ENCODE peak calls at places on chromosome 6, in nine cellular contexts. G is CD4-positive, CD25-positive, alpha-beta regulatory T cell; J is GM23248; F is gastrocnemius medialis; M is adrenal gland; T is body of pancreas; Z is psoas muscle; Q is heart right ventricle; V is PC-3. K is an unnamed sample. For H3K9me3, the result is how much of the 10 kb centered on the place peaks cover.

GRCh38 chr6:33380272-33380981 is 11.2 kb upstream of the KIFC1 start:
- DNase-seq in G (no peak), J (no peak), F (no peak), M (no peak), T (no peak), Z (no peak), Q (no peak), V (no peak), K (no peak)

GRCh38 chr6:154302111-154302752 is 54.4 kb downstream of the IPCEF1 start:
- DNase-seq in G (no peak), J (peak), F (no peak), M (peak), T (no peak), Z (no peak), Q (no peak), V (peak), K (no peak)

GRCh38 chr6:79277109-79277508 is 42.6 kb upstream of the HMGN3 start:
- DNase-seq in G (no peak), J (peak), F (no peak), M (no peak), T (no peak), Z (no peak), Q (no peak), V (peak), K (no peak)

GRCh38 chr6:79964607-79965081 is 17.3 kb upstream of the ELOVL4 start:
- DNase-seq in G (no peak), J (no peak), F (no peak), M (no peak), T (no peak), Z (no peak), Q (no peak), V (no peak), K (peak)

GRCh38 chr6:154319231-154319858 is 37.3 kb downstream of the IPCEF1 start:
- DNase-seq in G (no peak), J (peak), F (no peak), M (no peak), T (no peak), Z (no peak), Q (no peak), V (peak), K (no peak)

GRCh38 chr6:136921521-136921935 is 573 bp upstream of the SLC35D3 start:
- DNase-seq in G (no peak), J (peak), F (no peak), M (no peak), T (peak), Z (peak), Q (peak), V (no peak), K (no peak)

GRCh38 chr6:87636313-87636712 is 46.4 kb downstream of the ORC3 start:
- DNase-seq in G (no peak), J (no peak), F (no peak), M (no peak), T (no peak), Z (no peak), Q (no peak), V (no peak), K (no peak)

GRCh38 chr6:166828397-166829002 is 127.8 kb downstream of the RNASET2 start:
- DNase-seq in G (no peak), J (no peak), F (no peak), M (no peak), T (no peak), Z (no peak), Q (no peak), V (no peak), K (no peak)

GRCh38 chr6:147211831-147212230 is 7.6 kb downstream of the STXBP5 start:
- DNase-seq in G (no peak), J (no peak), F (no peak), M (no peak), T (no peak), Z (no peak), Q (no peak), V (no peak), K (no peak)

GRCh38 chr6:33675968-33676367 is 35.5 kb downstream of the UQCC2 start:
- DNase-seq in G (no peak), J (no peak), F (no peak), M (no peak), T (no peak), Z (no peak), Q (no peak), V (no peak), K (no peak)

GRCh38 chr6:136415351-136416005 is 125.8 kb upstream of the BCLAF1 start:
- DNase-seq in G (no peak), J (peak), F (no peak), M (peak), T (no peak), Z (no peak), Q (no peak), V (no peak), K (no peak)

DNA sequence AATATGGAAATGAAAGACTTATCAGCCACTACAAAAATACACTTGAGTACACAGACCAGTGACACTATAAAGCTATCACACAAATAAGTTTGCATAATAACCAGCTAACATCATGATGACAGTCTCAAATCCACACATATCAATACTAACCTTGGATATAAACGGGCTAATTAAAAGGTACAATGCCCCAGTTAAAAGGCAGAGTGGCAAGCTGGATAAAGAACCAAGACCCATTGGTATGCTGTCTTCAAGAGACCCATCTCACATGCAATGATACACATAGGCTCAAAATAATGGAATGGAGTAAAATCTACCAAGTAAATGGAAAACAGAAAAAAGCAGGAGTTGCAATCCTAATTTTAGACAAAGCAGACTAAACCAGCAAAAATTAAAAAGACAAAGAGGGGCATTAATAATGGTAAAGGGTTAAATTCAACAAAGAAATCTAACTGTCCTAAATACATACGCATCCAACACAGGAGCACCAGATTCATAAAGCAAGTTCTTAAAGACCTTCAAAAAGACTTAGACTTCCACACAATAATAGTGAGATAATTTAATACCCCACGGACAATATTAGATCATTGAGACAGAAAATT is 163.3 kb downstream of the CD24 start:
- DNase-seq in G (no peak), J (no peak), F (no peak), M (no peak), T (no peak), Z (no peak), Q (no peak), V (no peak), K (no peak)
- H3K9me3 ChIP-seq in G (half or more), J (under half), F (under half), M (under half), T (under half), Z (under half), Q (under half), V (under half), K (under half)

DNA sequence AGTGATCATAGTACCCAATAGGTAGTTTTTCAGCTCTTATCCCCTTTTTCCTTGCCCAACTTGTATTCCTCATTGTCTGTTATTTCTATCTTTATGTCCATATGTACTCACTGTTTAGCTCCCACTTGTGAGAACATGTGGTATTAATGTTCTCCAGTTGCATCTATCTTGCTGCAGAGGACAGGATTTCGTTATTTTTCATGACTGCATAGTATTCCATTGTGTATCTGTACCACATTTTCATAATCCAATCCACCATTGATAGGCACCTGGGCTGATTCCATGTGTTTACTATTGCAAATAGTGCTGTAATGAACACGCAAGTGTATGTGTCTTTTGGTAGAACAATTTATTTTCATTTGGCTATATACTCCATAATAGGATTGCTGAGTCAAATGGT is 819.5 kb upstream of the ADGRB3 start:
- DNase-seq in G (no peak), J (no peak), F (no peak), M (no peak), T (no peak), Z (no peak), Q (no peak), V (no peak), K (no peak)
- H3K9me3 ChIP-seq in G (under half), J (under half), F (under half), M (under half), T (under half), Z (under half), Q (under half), V (under half), K (under half)

GRCh38 chr6:76644231-76644630 is 571.8 kb upstream of the IMPG1 start:
- DNase-seq in G (no peak), J (peak), F (no peak), M (no peak), T (no peak), Z (no peak), Q (no peak), V (no peak), K (no peak)

GRCh38 chr6:76634695-76635094 is 562.2 kb upstream of the IMPG1 start:
- DNase-seq in G (no peak), J (no peak), F (no peak), M (no peak), T (no peak), Z (no peak), Q (no peak), V (no peak), K (no peak)

GRCh38 chr6:76639941-76640340 is 567.5 kb upstream of the IMPG1 start:
- DNase-seq in G (no peak), J (no peak), F (no peak), M (no peak), T (no peak), Z (no peak), Q (no peak), V (no peak), K (no peak)
- H3K9me3 ChIP-seq in G (under half), J (under half), F (under half), M (under half), T (under half), Z (under half), Q (under half), V (under half), K (under half)

DNA sequence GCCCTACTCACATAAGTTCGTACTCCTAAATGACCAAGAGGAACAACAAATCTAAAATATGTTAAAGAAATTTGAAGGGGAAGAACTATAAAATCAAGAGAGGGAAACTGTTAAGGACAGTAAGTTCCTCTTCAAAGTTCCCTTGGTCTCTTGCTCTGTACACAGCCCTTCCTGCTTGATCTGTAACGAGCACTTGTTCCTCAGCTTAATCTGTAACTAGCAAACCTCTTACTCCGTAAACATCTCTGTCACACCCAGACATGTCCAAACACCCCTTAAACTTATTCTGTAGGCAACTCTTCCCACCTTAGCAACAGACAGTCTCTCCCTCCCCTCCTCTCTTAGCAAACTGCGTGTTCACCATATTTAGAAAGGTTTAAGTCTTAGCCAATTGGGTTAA is 29.9 kb downstream of the PLN start:
- DNase-seq in G (no peak), J (no peak), F (no peak), M (no peak), T (no peak), Z (no peak), Q (no peak), V (no peak), K (no peak)
- H3K9me3 ChIP-seq in G (half or more), J (under half), F (under half), M (under half), T (under half), Z (under half), Q (under half), V (under half), K (under half)

GRCh38 chr6:159999240-159999671 is 30.4 kb downstream of the IGF2R start:
- DNase-seq in G (no peak), J (no peak), F (no peak), M (no peak), T (no peak), Z (no peak), Q (no peak), V (no peak), K (no peak)

GRCh38 chr6:159997498-159998101 is 28.7 kb downstream of the IGF2R start:
- DNase-seq in G (no peak), J (no peak), F (no peak), M (no peak), T (no peak), Z (no peak), Q (no peak), V (no peak), K (no peak)

GRCh38 chr6:159998543-159998942 is 29.7 kb downstream of the IGF2R start:
- DNase-seq in G (no peak), J (no peak), F (no peak), M (no peak), T (no peak), Z (no peak), Q (no peak), V (no peak), K (no peak)

GRCh38 chr6:160002882-160003281 is 34.0 kb downstream of the IGF2R start:
- DNase-seq in G (no peak), J (no peak), F (no peak), M (no peak), T (no peak), Z (no peak), Q (no peak), V (no peak), K (no peak)

DNA sequence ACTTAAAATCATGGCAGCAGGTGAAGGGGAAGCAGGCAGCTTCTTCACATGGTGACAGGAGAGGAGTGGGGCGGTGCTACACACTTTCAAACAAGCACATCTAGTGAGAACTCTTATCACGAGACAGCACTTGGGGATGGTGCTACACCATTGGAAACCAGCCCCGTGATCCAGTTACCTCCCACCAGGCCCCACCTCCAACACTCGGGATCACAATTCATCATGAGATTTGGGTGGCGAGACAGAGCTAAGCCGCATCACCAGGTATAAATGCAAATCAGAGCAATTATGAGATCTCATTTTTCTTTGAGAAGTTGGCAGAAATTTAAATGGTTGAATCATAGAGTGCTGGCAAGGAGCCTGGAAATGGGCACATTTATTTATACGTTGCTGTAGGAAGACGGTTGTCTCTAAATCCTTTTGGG is 31.4 kb downstream of the IGF2R start:
- DNase-seq in G (no peak), J (no peak), F (no peak), M (no peak), T (no peak), Z (no peak), Q (no peak), V (peak), K (no peak)
- H3K9me3 ChIP-seq in G (under half), J (under half), F (under half), M (under half), T (under half), Z (under half), Q (under half), V (under half), K (under half)

DNA sequence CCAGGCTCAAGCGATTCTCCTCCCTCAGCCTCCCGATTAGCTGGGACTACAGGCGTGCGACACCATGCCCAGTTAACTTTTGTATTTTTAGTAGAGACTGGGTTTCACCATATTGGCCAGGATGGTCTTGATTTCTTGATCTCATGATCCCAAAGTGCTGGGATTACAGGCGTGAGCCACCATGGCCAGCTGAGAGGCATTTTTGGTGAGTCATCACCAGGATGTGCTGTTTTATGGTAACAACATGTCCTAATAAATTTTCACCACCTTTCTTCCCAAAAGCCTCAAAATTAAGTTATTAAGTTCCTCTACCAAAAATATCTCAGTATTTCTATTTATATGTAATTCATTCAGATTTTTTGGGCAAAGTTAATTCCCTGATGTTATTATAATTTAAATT is 53.5 kb downstream of the COL21A1 start:
- DNase-seq in G (no peak), J (peak), F (no peak), M (no peak), T (no peak), Z (no peak), Q (no peak), V (peak), K (no peak)
- H3K9me3 ChIP-seq in G (under half), J (under half), F (under half), M (under half), T (under half), Z (under half), Q (under half), V (under half), K (under half)

GRCh38 chr6:303948-304558 is 11.8 kb downstream of the DUSP22 start:
- DNase-seq in G (no peak), J (no peak), F (no peak), M (no peak), T (no peak), Z (no peak), Q (no peak), V (no peak), K (no peak)
- H3K9me3 ChIP-seq in G (under half), J (under half), F (under half), M (under half), T (under half), Z (under half), Q (under half), V (under half), K (under half)

GRCh38 chr6:69487688-69488087 is 309.1 kb downstream of the LMBRD1 start:
- DNase-seq in G (no peak), J (no peak), F (no peak), M (no peak), T (no peak), Z (no peak), Q (no peak), V (peak), K (no peak)

GRCh38 chr6:69494595-69494994 is 302.2 kb downstream of the LMBRD1 start:
- DNase-seq in G (no peak), J (no peak), F (no peak), M (no peak), T (no peak), Z (no peak), Q (no peak), V (no peak), K (no peak)

GRCh38 chr6:69489970-69490369 is 306.8 kb downstream of the LMBRD1 start:
- DNase-seq in G (no peak), J (no peak), F (no peak), M (no peak), T (no peak), Z (no peak), Q (no peak), V (no peak), K (no peak)
- H3K9me3 ChIP-seq in G (under half), J (under half), F (under half), M (under half), T (under half), Z (under half), Q (under half), V (under half), K (under half)

GRCh38 chr6:38697846-38698245 is 5.1 kb downstream of the GLO1 start:
- DNase-seq in G (no peak), J (no peak), F (no peak), M (no peak), T (no peak), Z (no peak), Q (no peak), V (no peak), K (no peak)
- H3K9me3 ChIP-seq in G (under half), J (under half), F (under half), M (under half), T (under half), Z (under half), Q (under half), V (under half), K (under half)